ENCODE peak calls at places on chromosomes 7 and 10, in four cellular contexts. I is NT2/D1, M is K562, E is H1. U is an unnamed sample.

GRCh38 chr10:122239578-122240257 is 31.4 kb upstream of the BTBD16 start:
- DNase-seq in I (no peak), M (no peak), E (no peak), U (no peak)

GRCh38 chr7:31343516-31344305 is 3.2 kb upstream of the NEUROD6 start:
- DNase-seq in I (no peak), M (no peak), E (no peak), U (no peak)

GRCh38 chr10:11856089-11856488 is 32.9 kb downstream of the PROSER2 start:
- DNase-seq in I (no peak), M (no peak), E (no peak), U (no peak)

GRCh38 chr10:5078781-5079180 is 15.4 kb upstream of the AKR1C3 start:
- DNase-seq in I (no peak), M (peak), E (no peak), U (no peak)

GRCh38 chr10:114220281-114220680 is 18.8 kb upstream of the VWA2 start:
- DNase-seq in I (no peak), M (no peak), E (no peak), U (no peak)

GRCh38 chr7:134685250-134685649 is 38.6 kb downstream of the BPGM start:
- DNase-seq in I (no peak), M (no peak), E (no peak), U (no peak)

GRCh38 chr7:55314967-55315366 is 50.2 kb upstream of the LANCL2 start:
- DNase-seq in I (no peak), M (no peak), E (no peak), U (no peak)

GRCh38 chr10:11874568-11875182 is 51.5 kb downstream of the PROSER2 start:
- DNase-seq in I (peak), M (peak), E (peak), U (peak)

GRCh38 chr7:73685311-73685710 is 1.9 kb downstream of the BUD23 start:
- DNase-seq in I (no peak), M (no peak), E (no peak), U (no peak)

GRCh38 chr7:14748461-14748860 is 154.1 kb downstream of the DGKB start:
- DNase-seq in I (no peak), M (no peak), E (no peak), U (peak)

GRCh38 chr7:129940329-129940728 is 12.4 kb downstream of the UBE2H start:
- DNase-seq in I (no peak), M (no peak), E (no peak), U (no peak)

GRCh38 chr10:119301397-119301796 is 94.0 kb downstream of the GRK5 start:
- DNase-seq in I (no peak), M (no peak), E (no peak), U (no peak)

GRCh38 chr7:84073476-84073875 is 121.1 kb downstream of the SEMA3A start:
- DNase-seq in I (no peak), M (no peak), E (no peak), U (no peak)

GRCh38 chr7:117010375-117011133 is 57.3 kb downstream of the ST7 start:
- DNase-seq in I (no peak), M (no peak), E (no peak), U (no peak)

GRCh38 chr10:62726142-62726541 is 78.4 kb upstream of the ADO start:
- DNase-seq in I (no peak), M (no peak), E (no peak), U (no peak)

GRCh38 chr10:61785410-61786105 is 115.9 kb upstream of the ARID5B start:
- DNase-seq in I (no peak), M (peak), E (no peak), U (no peak)

GRCh38 chr7:1520574-1521234 is 9.8 kb upstream of the MAFK start:
- DNase-seq in I (no peak), M (no peak), E (no peak), U (peak)

GRCh38 chr10:103991393-103992128 is 24.6 kb downstream of the SLK start:
- DNase-seq in I (no peak), M (no peak), E (no peak), U (no peak)

GRCh38 chr7:140304071-140304799 is 94.1 kb downstream of the SLC37A3 start:
- DNase-seq in I (no peak), M (peak), E (no peak), U (no peak)
- TF ChIP-seq ZNF274 in I (no peak), M (no peak), E (no peak), U (no peak)

GRCh38 chr7:105454058-105454739 is 65.5 kb upstream of the SRPK2 start:
- DNase-seq in I (no peak), M (no peak), E (no peak), U (no peak)
- TF ChIP-seq ZNF274 in I (no peak), M (no peak), E (no peak), U (no peak)

DNA sequence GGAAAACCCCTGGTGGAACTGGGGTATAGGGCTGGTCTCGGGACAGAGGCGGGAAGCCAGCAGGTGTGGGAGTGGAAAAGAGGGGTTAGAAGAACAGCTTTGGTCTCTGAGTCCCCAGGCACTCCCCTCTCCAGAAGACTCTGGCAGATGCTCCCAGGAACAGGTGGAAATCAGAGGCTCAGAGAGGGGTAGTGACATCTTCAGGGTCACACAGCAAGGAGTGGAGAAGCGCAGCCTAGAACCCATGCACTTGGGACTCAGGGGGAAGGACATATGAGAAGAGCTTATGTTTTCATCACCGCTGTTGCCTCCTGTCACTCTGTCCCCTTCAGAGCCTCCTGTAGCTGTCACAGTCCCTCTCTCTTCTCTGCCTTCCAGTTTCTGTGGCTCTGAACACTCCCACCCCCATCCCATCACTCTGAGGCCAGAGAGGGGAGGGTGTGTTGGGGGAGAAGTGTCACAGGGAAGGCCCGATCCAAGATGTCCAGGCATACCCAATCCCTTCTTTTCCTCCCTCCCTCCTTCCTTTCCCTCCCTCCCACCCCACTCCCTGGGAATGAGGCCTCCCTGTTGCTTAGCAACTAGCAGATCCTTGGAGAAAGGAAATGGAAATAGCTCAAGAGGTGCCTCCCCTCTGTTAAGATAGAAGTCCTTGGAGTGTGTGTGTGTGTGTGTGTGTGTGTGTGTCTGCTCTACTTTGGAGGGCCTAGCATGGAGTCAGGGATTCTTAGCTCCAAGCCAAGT is 32.0 kb downstream of the SRRM3 start:
- DNase-seq in I (peak), M (no peak), E (peak), U (no peak)
- TF ChIP-seq ZNF274 in I (no peak), M (no peak), E (no peak), U (no peak)

GRCh38 chr10:14215601-14216000 is 115.1 kb downstream of the FRMD4A start:
- DNase-seq in I (no peak), M (no peak), E (no peak), U (no peak)

GRCh38 chr10:14225374-14225773 is 105.3 kb downstream of the FRMD4A start:
- DNase-seq in I (no peak), M (no peak), E (no peak), U (no peak)

GRCh38 chr10:14220026-14220425 is 110.7 kb downstream of the FRMD4A start:
- DNase-seq in I (no peak), M (no peak), E (no peak), U (no peak)

GRCh38 chr10:14219411-14219810 is 111.3 kb downstream of the FRMD4A start:
- DNase-seq in I (no peak), M (no peak), E (no peak), U (no peak)
- TF ChIP-seq ZNF274 in I (no peak), M (no peak), E (no peak), U (no peak)

GRCh38 chr10:78935697-78936407 is 132.9 kb upstream of the ZMIZ1 start:
- DNase-seq in I (no peak), M (no peak), E (no peak), U (no peak)

GRCh38 chr10:78938695-78939672 is 129.8 kb upstream of the ZMIZ1 start:
- DNase-seq in I (no peak), M (no peak), E (no peak), U (no peak)

GRCh38 chr10:78936412-78937342 is 132.1 kb upstream of the ZMIZ1 start:
- DNase-seq in I (no peak), M (no peak), E (no peak), U (no peak)

GRCh38 chr10:78937388-78937787 is 131.4 kb upstream of the ZMIZ1 start:
- DNase-seq in I (no peak), M (no peak), E (no peak), U (no peak)

GRCh38 chr10:78937800-78938694 is 130.7 kb upstream of the ZMIZ1 start:
- DNase-seq in I (no peak), M (peak), E (no peak), U (no peak)
- TF ChIP-seq ZNF274 in I (no peak), M (no peak), E (no peak), U (no peak)

U was measured in HCT116.